ENCODE peak calls at places on chromosome 17, in four cellular contexts. One of them, this sample, is unnamed. For H3K27me3, the result is how much of the 10 kb centered on the place peaks cover.

GRCh38 chr17:55664287-55664686 is 58.4 kb downstream of the TMEM100 start:
- DNase-seq in adrenal gland: no peak
- DNase-seq in lower lobe of right lung: no peak
- DNase-seq in body of pancreas: no peak
- DNase-seq in this sample: no peak

GRCh38 chr17:76371656-76372628 is 12.5 kb upstream of the SPHK1 start:
- DNase-seq in adrenal gland: no peak
- DNase-seq in lower lobe of right lung: no peak
- DNase-seq in body of pancreas: no peak
- DNase-seq in this sample: no peak

GRCh38 chr17:7739746-7740145 is 22.2 kb downstream of the DNAH2 start:
- DNase-seq in adrenal gland: no peak
- DNase-seq in lower lobe of right lung: no peak
- DNase-seq in body of pancreas: peak
- DNase-seq in this sample: peak

GRCh38 chr17:73096201-73096600 is 3.7 kb upstream of the SLC39A11 start:
- DNase-seq in adrenal gland: no peak
- DNase-seq in lower lobe of right lung: no peak
- DNase-seq in body of pancreas: no peak
- DNase-seq in this sample: no peak

GRCh38 chr17:60522889-60523626 is 3.0 kb downstream of the APPBP2 start:
- DNase-seq in adrenal gland: no peak
- DNase-seq in lower lobe of right lung: no peak
- DNase-seq in body of pancreas: no peak
- DNase-seq in this sample: no peak

GRCh38 chr17:9200197-9200662 is 178.9 kb downstream of the NTN1 start:
- DNase-seq in adrenal gland: no peak
- DNase-seq in lower lobe of right lung: no peak
- DNase-seq in body of pancreas: no peak
- DNase-seq in this sample: no peak

GRCh38 chr17:76820523-76820922 is 47.7 kb upstream of the MGAT5B start:
- DNase-seq in adrenal gland: no peak
- DNase-seq in lower lobe of right lung: no peak
- DNase-seq in body of pancreas: peak
- DNase-seq in this sample: no peak

GRCh38 chr17:72385482-72385881 is 264.7 kb downstream of the SOX9 start:
- DNase-seq in adrenal gland: no peak
- DNase-seq in lower lobe of right lung: no peak
- DNase-seq in body of pancreas: no peak
- DNase-seq in this sample: no peak

GRCh38 chr17:82303944-82304808 is 13.2 kb downstream of the CD7 start:
- DNase-seq in adrenal gland: no peak
- DNase-seq in lower lobe of right lung: no peak
- DNase-seq in body of pancreas: no peak
- DNase-seq in this sample: peak

GRCh38 chr17:14205992-14206461 is 30.6 kb downstream of the CDRT15 start:
- DNase-seq in adrenal gland: no peak
- DNase-seq in lower lobe of right lung: peak
- DNase-seq in body of pancreas: peak
- DNase-seq in this sample: peak

GRCh38 chr17:47848198-47848513 is 2.8 kb downstream of the SP6 start:
- DNase-seq in adrenal gland: no peak
- DNase-seq in lower lobe of right lung: no peak
- DNase-seq in body of pancreas: no peak
- DNase-seq in this sample: no peak

GRCh38 chr17:47850692-47851573 is at the start of gene SP6:
- DNase-seq in adrenal gland: peak
- DNase-seq in lower lobe of right lung: peak
- DNase-seq in body of pancreas: peak
- DNase-seq in this sample: peak

GRCh38 chr17:47851764-47852112 is 775 bp upstream of the SP6 start:
- DNase-seq in adrenal gland: no peak
- DNase-seq in lower lobe of right lung: no peak
- DNase-seq in body of pancreas: no peak
- DNase-seq in this sample: no peak

GRCh38 chr17:47852113-47852949 is 1.4 kb upstream of the SP6 start:
- DNase-seq in adrenal gland: no peak
- DNase-seq in lower lobe of right lung: no peak
- DNase-seq in body of pancreas: no peak
- DNase-seq in this sample: no peak

GRCh38 chr17:47850373-47850691 is 631 bp downstream of the SP6 start:
- DNase-seq in adrenal gland: no peak
- DNase-seq in lower lobe of right lung: no peak
- DNase-seq in body of pancreas: no peak
- DNase-seq in this sample: no peak
- H3K27me3 ChIP-seq in adrenal gland: under half
- H3K27me3 ChIP-seq in lower lobe of right lung: half or more
- H3K27me3 ChIP-seq in body of pancreas: under half
- H3K27me3 ChIP-seq in this sample: half or more

GRCh38 chr17:16013943-16014407 is 14.4 kb downstream of the TTC19 start:
- DNase-seq in adrenal gland: no peak
- DNase-seq in lower lobe of right lung: no peak
- DNase-seq in body of pancreas: no peak
- DNase-seq in this sample: no peak
- TF ChIP-seq CTCF in adrenal gland: peak
- TF ChIP-seq CTCF in lower lobe of right lung: peak
- TF ChIP-seq CTCF in body of pancreas: peak
- TF ChIP-seq CTCF in this sample: peak

DNA sequence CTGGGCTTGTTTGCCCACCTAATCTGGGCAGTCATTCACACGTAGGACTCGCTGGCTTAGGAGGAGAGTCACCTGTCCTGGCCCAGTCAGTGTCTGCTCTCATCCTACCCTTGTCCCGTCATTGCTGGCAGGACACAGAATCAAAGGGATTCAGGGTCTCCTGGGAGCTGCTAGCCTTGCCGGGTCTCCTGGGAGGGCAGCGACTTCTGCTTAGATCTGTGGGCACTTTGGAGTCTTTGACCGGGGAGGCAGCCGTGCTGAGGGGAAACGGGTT is 12.6 kb downstream of the RAI1 start:
- DNase-seq in adrenal gland: no peak
- DNase-seq in lower lobe of right lung: no peak
- DNase-seq in body of pancreas: no peak
- DNase-seq in this sample: no peak
- H3K27me3 ChIP-seq in adrenal gland: under half
- H3K27me3 ChIP-seq in lower lobe of right lung: under half
- H3K27me3 ChIP-seq in body of pancreas: under half
- H3K27me3 ChIP-seq in this sample: under half

GRCh38 chr17:31538080-31538762 is 146.7 kb downstream of the RAB11FIP4 start:
- DNase-seq in adrenal gland: no peak
- DNase-seq in lower lobe of right lung: no peak
- DNase-seq in body of pancreas: no peak
- DNase-seq in this sample: no peak
- TF ChIP-seq CTCF in adrenal gland: no peak
- TF ChIP-seq CTCF in lower lobe of right lung: no peak
- TF ChIP-seq CTCF in body of pancreas: no peak
- TF ChIP-seq CTCF in this sample: no peak

GRCh38 chr17:66686601-66687000 is 148.3 kb upstream of the CACNG5 start:
- DNase-seq in adrenal gland: no peak
- DNase-seq in lower lobe of right lung: no peak
- DNase-seq in body of pancreas: no peak
- DNase-seq in this sample: no peak
- H3K27me3 ChIP-seq in adrenal gland: under half
- H3K27me3 ChIP-seq in lower lobe of right lung: under half
- H3K27me3 ChIP-seq in body of pancreas: under half
- H3K27me3 ChIP-seq in this sample: under half

GRCh38 chr17:28727727-28728363 is 743 bp upstream of the NEK8 start:
- DNase-seq in adrenal gland: peak
- DNase-seq in lower lobe of right lung: peak
- DNase-seq in body of pancreas: peak
- DNase-seq in this sample: peak
- TF ChIP-seq CTCF in adrenal gland: no peak
- TF ChIP-seq CTCF in lower lobe of right lung: peak
- TF ChIP-seq CTCF in body of pancreas: peak
- TF ChIP-seq CTCF in this sample: peak

This sample was measured in upper lobe of right lung.